ENCODE peak calls at places on chromosomes 3 and 15, in six cellular contexts. Z is H54, U is NB4, X is body of pancreas, L is HCT116, J is breast epithelium. W is an unnamed sample.

GRCh38 chr3:138034918-138035317 is 25.0 kb downstream of the CLDN18 start:
- DNase-seq in Z (no peak), X (no peak), U (no peak), L (no peak), J (no peak), W (no peak)

GRCh38 chr3:55604414-55604813 is 117.3 kb upstream of the WNT5A start:
- DNase-seq in J (no peak), L (no peak), Z (no peak), X (no peak), U (no peak), W (no peak)

GRCh38 chr3:177827517-177828249 is 630.4 kb upstream of the TBL1XR1 start:
- DNase-seq in U (no peak), L (no peak), X (peak), Z (no peak), J (no peak), W (no peak)

GRCh38 chr3:114527036-114527644 is 233.3 kb downstream of the TIGIT start:
- DNase-seq in Z (no peak), X (no peak), U (no peak), L (no peak), J (no peak), W (no peak)

GRCh38 chr3:127791221-127791913 is 30.9 kb downstream of the MGLL start:
- DNase-seq in L (no peak), X (no peak), U (peak), J (no peak), Z (no peak), W (peak)

GRCh38 chr15:27057904-27058645 is 87.1 kb downstream of the GABRG3 start:
- DNase-seq in X (no peak), L (no peak), U (no peak), Z (no peak), J (no peak), W (no peak)

GRCh38 chr3:62529230-62529629 is 155.9 kb upstream of the FEZF2 start:
- DNase-seq in J (peak), L (no peak), X (no peak), Z (no peak), U (peak), W (peak)

GRCh38 chr15:22839046-22839705 is 710 bp downstream of the NIPA2 start:
- DNase-seq in J (no peak), U (peak), L (no peak), Z (no peak), X (no peak), W (no peak)

GRCh38 chr3:94405258-94406035 is 342.6 kb downstream of the NSUN3 start:
- DNase-seq in L (no peak), U (no peak), J (no peak), X (no peak), Z (no peak), W (no peak)

GRCh38 chr15:84736375-84736774 is 12.0 kb upstream of the ZNF592 start:
- DNase-seq in U (no peak), J (no peak), X (no peak), Z (no peak), L (no peak), W (no peak)

GRCh38 chr3:114839476-114839875 is 307.6 kb downstream of the ZBTB20 start:
- DNase-seq in X (no peak), L (no peak), Z (no peak), J (no peak), U (no peak), W (no peak)

GRCh38 chr3:86986666-86987420 is 4.1 kb downstream of the VGLL3 start:
- DNase-seq in Z (no peak), X (no peak), J (no peak), U (no peak), L (no peak), W (no peak)

GRCh38 chr3:50255251-50255615 is 13.7 kb upstream of the SEMA3B start:
- DNase-seq in Z (no peak), U (no peak), J (no peak), X (no peak), L (no peak), W (no peak)

GRCh38 chr3:52322466-52322865 is 6.3 kb downstream of the DNAH1 start:
- DNase-seq in J (no peak), Z (no peak), L (no peak), U (no peak), X (no peak), W (no peak)

GRCh38 chr3:24288538-24289236 is 206.0 kb downstream of the THRB start:
- DNase-seq in U (no peak), L (no peak), X (no peak), Z (no peak), J (no peak), W (no peak)

GRCh38 chr3:159964166-159964973 is 24.3 kb upstream of the IL12A start:
- DNase-seq in U (no peak), L (no peak), Z (peak), J (no peak), X (no peak), W (no peak)

GRCh38 chr3:13263770-13264467 is 156.2 kb downstream of the NUP210 start:
- DNase-seq in U (no peak), X (no peak), J (no peak), Z (no peak), L (no peak), W (no peak)

GRCh38 chr15:54659668-54660067 is 537.1 kb downstream of the RSL24D1 start:
- DNase-seq in L (no peak), X (no peak), Z (no peak), J (no peak), U (no peak), W (no peak)

GRCh38 chr3:27486328-27486727 is 2.1 kb upstream of the SLC4A7 start:
- DNase-seq in U (no peak), X (no peak), Z (no peak), J (no peak), L (no peak), W (no peak)

GRCh38 chr3:134249935-134250716 is 533 bp downstream of the RYK start:
- DNase-seq in U (peak), Z (peak), L (no peak), J (peak), X (peak), W (peak)

GRCh38 chr15:85689729-85690128 is 105.0 kb downstream of the KLHL25 start:
- DNase-seq in J (no peak), X (peak), Z (no peak), U (peak), L (no peak), W (peak)

GRCh38 chr15:70768247-70768883 is 5.0 kb upstream of the UACA start:
- DNase-seq in J (no peak), Z (no peak), L (no peak), X (no peak), U (no peak), W (no peak)

GRCh38 chr3:69888040-69888945 is 111.2 kb upstream of the SAMMSON start:
- DNase-seq in X (no peak), U (no peak), J (no peak), L (no peak), Z (no peak), W (no peak)

GRCh38 chr3:140677764-140678163 is at the start of gene TRIM42:
- DNase-seq in Z (no peak), U (no peak), L (no peak), J (no peak), X (no peak), W (no peak)

GRCh38 chr3:115494826-115495225 is 128.5 kb upstream of the GAP43 start:
- DNase-seq in U (no peak), Z (no peak), J (no peak), L (no peak), X (no peak), W (no peak)

GRCh38 chr3:44363591-44363990 is 25.0 kb downstream of the TCAIM start:
- DNase-seq in U (no peak), J (no peak), X (peak), L (no peak), Z (no peak), W (no peak)

GRCh38 chr15:73964736-73965093 is 27.4 kb downstream of the STOML1 start:
- DNase-seq in J (peak), X (peak), Z (no peak), L (peak), U (peak), W (peak)
- TF ChIP-seq POLR2A in J (no peak), X (no peak), Z (no peak), L (no peak), U (no peak), W (no peak)

GRCh38 chr3:171026584-171027293 is at the start of gene SLC2A2:
- DNase-seq in L (no peak), X (peak), J (no peak), Z (no peak), U (no peak), W (no peak)
- TF ChIP-seq POLR2A in L (no peak), X (no peak), J (no peak), Z (no peak), U (no peak), W (no peak)

DNA sequence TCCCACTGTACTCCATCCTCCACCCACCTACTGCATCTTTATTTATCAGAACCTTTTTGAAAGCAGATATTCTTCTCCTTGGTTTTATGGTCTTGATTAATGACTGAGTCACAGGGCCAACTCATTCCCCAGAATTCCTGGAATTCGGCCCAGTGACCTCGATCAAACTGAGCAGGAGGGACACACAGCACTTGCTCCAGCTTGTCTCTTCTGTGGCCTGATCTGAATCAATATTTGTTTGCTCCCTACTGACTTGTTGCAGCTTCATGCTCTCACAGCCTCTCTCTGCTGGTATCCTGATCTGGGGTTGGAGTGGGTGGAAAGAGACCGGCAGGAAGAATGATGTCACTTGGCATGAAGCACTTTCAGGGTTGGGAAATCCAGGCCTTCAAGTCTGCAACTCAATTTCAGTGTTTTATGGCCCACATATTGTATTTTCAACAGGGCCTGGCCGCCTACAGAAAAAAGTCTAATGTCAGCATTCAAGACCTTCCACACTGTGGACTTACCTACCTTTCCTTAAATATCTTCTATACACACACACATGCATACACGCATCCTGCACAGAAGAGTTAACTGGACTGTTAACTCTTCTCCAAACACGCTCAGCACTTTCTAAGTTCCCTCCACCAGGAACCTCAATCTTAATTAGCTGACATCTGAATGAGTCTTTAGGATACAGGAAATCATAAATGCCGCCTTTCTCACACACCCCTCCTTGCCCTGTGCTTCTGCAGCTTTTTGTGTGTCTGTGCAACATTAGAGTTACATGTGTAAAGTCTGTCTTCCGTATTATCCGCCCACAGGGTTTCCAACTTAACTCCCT is 4.6 kb downstream of the ANXA2 start:
- DNase-seq in X (peak), J (peak), Z (no peak), U (peak), L (peak), W (peak)
- TF ChIP-seq POLR2A in X (peak), J (peak), Z (no peak), U (no peak), L (no peak), W (no peak)

DNA sequence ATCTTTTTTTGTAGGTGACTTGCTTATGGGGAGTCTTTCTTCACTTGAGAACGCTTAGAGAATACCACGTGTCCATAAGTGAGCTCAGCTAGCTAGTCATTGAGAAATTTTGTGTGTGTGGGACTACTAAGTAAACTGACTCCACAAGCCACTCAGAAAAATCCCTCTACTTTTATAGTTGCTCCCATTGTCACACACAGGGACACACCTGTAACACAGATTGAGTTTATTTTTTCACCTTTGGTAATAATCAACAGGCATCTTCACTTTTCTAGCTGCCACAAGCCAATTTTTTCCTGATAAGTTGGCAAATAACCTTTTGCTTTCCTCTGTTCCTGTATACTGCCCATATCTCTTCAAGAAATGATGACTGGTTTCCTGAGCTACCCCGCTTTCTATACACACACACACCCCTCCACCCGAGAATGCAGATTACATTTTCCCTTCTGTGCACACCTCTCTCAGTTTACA is 4.5 kb downstream of the TSC22D2 start:
- DNase-seq in Z (no peak), U (peak), X (peak), L (no peak), J (no peak), W (no peak)
- TF ChIP-seq POLR2A in Z (no peak), U (no peak), X (no peak), L (no peak), J (no peak), W (no peak)

DNA sequence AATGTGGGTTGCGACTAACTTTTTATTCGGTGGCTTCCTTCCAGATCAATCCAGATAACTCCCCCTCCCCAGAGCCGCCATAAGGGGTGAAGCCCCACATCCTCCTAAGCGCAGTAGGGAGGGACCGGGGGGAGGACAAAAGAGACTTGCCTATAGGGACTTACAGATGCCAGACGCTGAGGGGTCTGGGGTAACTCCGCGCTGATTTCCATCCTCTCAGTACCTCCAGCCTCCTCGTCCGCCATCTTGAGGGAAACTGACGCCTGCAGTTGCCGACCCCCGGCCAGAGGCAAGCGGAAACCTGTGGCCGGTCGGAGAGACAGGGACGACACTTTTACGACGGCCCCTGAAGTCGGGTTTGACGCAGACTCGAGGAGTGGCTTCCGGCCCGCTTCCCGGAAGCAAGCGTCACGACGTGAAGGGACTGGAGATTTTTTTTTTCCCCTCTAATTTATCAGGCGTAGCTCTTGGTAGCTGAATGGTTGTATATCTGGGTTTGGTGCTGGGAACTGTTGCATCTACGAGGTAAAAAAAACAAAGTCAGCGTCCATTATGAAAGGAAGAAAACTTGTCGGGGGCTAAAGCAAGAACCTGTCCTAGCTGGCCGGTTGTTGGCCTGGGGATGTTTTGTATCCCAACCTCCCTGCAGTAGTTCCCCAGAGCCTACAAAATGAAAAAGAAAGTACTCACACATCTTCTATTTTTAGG is at the start of gene UBR1:
- DNase-seq in U (peak), X (peak), J (peak), Z (peak), L (peak), W (peak)
- TF ChIP-seq POLR2A in U (peak), X (peak), J (peak), Z (peak), L (peak), W (no peak)

GRCh38 chr3:195542261-195542660 is 864 bp downstream of the PPP1R2 start:
- DNase-seq in X (no peak), Z (no peak), J (no peak), L (no peak), U (peak), W (no peak)

GRCh38 chr3:195544634-195545033 is 1.5 kb upstream of the PPP1R2 start:
- DNase-seq in X (peak), J (no peak), Z (no peak), U (no peak), L (no peak), W (no peak)

GRCh38 chr3:195540526-195540925 is 2.6 kb downstream of the PPP1R2 start:
- DNase-seq in J (no peak), U (no peak), L (no peak), X (no peak), Z (no peak), W (no peak)

GRCh38 chr3:195543642-195544536 is 764 bp upstream of the PPP1R2 start:
- DNase-seq in Z (no peak), U (no peak), J (no peak), L (no peak), X (no peak), W (no peak)

DNA sequence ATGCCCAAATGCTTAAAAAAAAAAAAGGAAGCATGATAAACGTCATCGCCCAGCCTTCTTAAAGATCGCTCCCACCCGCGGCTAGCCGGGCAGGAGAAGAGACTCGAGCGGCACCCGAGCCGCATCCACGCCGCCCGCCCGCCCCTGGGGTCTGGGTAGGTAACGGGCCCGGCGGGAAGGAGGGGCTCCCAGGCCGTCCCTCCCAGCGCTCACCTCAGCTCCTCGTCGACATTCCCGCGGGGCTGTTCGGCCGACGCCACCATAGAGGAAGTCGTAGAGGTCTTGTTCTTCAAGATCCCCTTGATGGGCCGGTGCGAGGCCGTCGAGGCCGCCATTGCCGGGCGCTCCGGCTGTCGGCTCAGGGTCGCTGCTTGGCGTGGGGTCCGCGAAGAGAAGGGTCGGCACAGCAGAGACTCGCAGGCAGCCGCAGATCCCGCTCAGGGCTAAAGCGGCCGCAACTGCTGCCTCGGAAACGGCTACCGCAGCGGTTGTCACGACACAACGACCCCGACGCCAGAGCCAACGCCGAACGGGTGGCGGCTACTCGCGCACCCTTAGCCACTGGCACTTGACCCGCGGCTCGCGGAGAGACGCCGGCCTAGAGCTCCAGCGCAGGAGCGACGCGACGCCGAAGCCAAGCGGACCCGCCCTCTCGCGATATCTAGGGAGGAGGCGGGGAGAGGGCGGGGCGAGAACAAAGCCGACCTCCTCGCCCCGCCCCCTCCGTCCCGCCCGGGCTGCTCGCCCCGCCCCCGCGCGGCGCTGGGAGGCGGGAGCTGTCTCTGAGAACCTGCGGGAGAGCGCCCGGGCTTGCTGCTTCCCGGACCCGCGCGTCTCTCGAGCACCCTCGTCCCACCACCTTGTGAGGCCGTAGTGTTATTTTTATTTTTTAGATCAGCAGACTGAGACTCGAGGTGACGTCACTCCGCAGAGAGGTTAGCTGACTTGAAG is at the start of gene PPP1R2:
- DNase-seq in J (peak), Z (peak), X (peak), U (peak), L (peak), W (peak)
- TF ChIP-seq POLR2A in J (peak), Z (peak), X (peak), U (peak), L (peak), W (peak)

GRCh38 chr15:101277038-101277822 is at the start of gene SELENOS:
- DNase-seq in X (peak), U (peak), L (peak), Z (peak), J (peak), W (peak)
- TF ChIP-seq POLR2A in X (peak), U (peak), L (peak), Z (peak), J (no peak), W (no peak)

GRCh38 chr3:120427201-120427600 is 23.6 kb downstream of the FSTL1 start:
- DNase-seq in Z (no peak), L (no peak), U (no peak), X (no peak), J (no peak), W (no peak)

GRCh38 chr3:120424506-120424905 is 26.3 kb downstream of the FSTL1 start:
- DNase-seq in L (no peak), X (no peak), Z (no peak), J (no peak), U (no peak), W (no peak)

GRCh38 chr3:120425877-120426276 is 24.9 kb downstream of the FSTL1 start:
- DNase-seq in X (peak), U (no peak), Z (no peak), J (no peak), L (no peak), W (no peak)

GRCh38 chr3:120423432-120423831 is 27.4 kb downstream of the FSTL1 start:
- DNase-seq in U (no peak), J (no peak), Z (no peak), L (no peak), X (no peak), W (no peak)

GRCh38 chr3:120425196-120425595 is 25.6 kb downstream of the FSTL1 start:
- DNase-seq in X (no peak), L (no peak), Z (no peak), J (no peak), U (no peak), W (no peak)
- TF ChIP-seq POLR2A in X (no peak), L (no peak), Z (no peak), J (no peak), U (no peak), W (no peak)

GRCh38 chr3:194142156-194142910 is 6.4 kb downstream of the HES1 start:
- DNase-seq in U (peak), Z (no peak), L (no peak), X (peak), J (no peak), W (peak)

GRCh38 chr3:194141415-194142155 is 5.6 kb downstream of the HES1 start:
- DNase-seq in J (peak), U (peak), L (peak), Z (peak), X (peak), W (peak)

GRCh38 chr3:194139977-194140351 is 4.0 kb downstream of the HES1 start:
- DNase-seq in Z (no peak), L (no peak), J (no peak), U (no peak), X (no peak), W (no peak)

GRCh38 chr3:194139085-194139976 is 3.4 kb downstream of the HES1 start:
- DNase-seq in X (no peak), J (no peak), L (no peak), Z (no peak), U (peak), W (peak)

GRCh38 chr3:194140520-194141414 is 4.8 kb downstream of the HES1 start:
- DNase-seq in L (no peak), J (peak), U (peak), Z (peak), X (peak), W (peak)
- TF ChIP-seq POLR2A in L (no peak), J (no peak), U (peak), Z (peak), X (peak), W (no peak)

GRCh38 chr3:126083913-126084514 is at the start of gene SLC41A3:
- DNase-seq in U (peak), Z (peak), J (peak), X (peak), L (peak), W (peak)
- TF ChIP-seq POLR2A in U (peak), Z (peak), J (no peak), X (peak), L (peak), W (no peak)